ENCODE peak calls at places on chromosome 6, in four cellular contexts. C is fibroblast of the aortic adventitia, U is OCI-LY7, N is GM06990. G is an unnamed sample.

GRCh38 chr6:55758156-55758942 is 117.0 kb downstream of the BMP5 start:
- DNase-seq in C (peak; percentile 83), U (no peak), N (no peak), G (no peak)

GRCh38 chr6:113630738-113631535 is 226.2 kb upstream of the MARCKS start:
- DNase-seq in C (peak; percentile 60), U (peak; percentile 91), N (peak; percentile 88), G (peak; percentile 96)

GRCh38 chr6:6368040-6368683 is 47.7 kb upstream of the F13A1 start:
- DNase-seq in C (no peak), U (no peak), N (no peak), G (no peak)

GRCh38 chr6:33199687-33200233 is 705 bp downstream of the RXRB start:
- DNase-seq in C (peak; percentile 42), U (peak; percentile 82), N (peak; percentile 87), G (peak; percentile 91)

GRCh38 chr6:96237656-96238347 is 222.0 kb downstream of the FUT9 start:
- DNase-seq in C (no peak), U (no peak), N (no peak), G (no peak)

GRCh38 chr6:22149081-22149480 is 147.8 kb downstream of the PRL start:
- DNase-seq in C (no peak), U (no peak), N (no peak), G (no peak)

GRCh38 chr6:130975325-130975724 is 87.7 kb downstream of the EPB41L2 start:
- DNase-seq in C (no peak), U (no peak), N (no peak), G (no peak)

GRCh38 chr6:73028893-73029450 is 196.3 kb downstream of the KHDC1L start:
- DNase-seq in C (no peak), U (no peak), N (no peak), G (no peak)

GRCh38 chr6:13485923-13486557 is 1.4 kb downstream of the GFOD1 start:
- DNase-seq in C (peak; percentile 34), U (peak; percentile 90), N (peak; percentile 72), G (peak; percentile 80)

GRCh38 chr6:162123797-162124196 is 603.8 kb downstream of the PRKN start:
- DNase-seq in C (no peak), U (peak; percentile 6), N (no peak), G (no peak)

GRCh38 chr6:136403166-136403980 is 113.7 kb upstream of the BCLAF1 start:
- DNase-seq in C (peak; percentile 88), U (no peak), N (no peak), G (no peak)

GRCh38 chr6:98843274-98844243 is 9.2 kb downstream of the POU3F2 start:
- DNase-seq in C (no peak), U (no peak), N (no peak), G (no peak)

GRCh38 chr6:168165373-168165772 is 86.4 kb upstream of the FRMD1 start:
- DNase-seq in C (no peak), U (no peak), N (no peak), G (no peak)

GRCh38 chr6:35489995-35490791 is 6.7 kb downstream of the TEAD3 start:
- DNase-seq in C (peak; percentile 42), U (no peak), N (no peak), G (no peak)

GRCh38 chr6:34273242-34273805 is 24.5 kb upstream of the SMIM29 start:
- DNase-seq in C (peak; percentile 30), U (peak; percentile 31), N (no peak), G (no peak)

GRCh38 chr6:26043389-26044139 is 43.7 kb upstream of the HFE start:
- DNase-seq in C (peak; percentile 99), U (peak; percentile 98), N (peak; percentile 86), G (peak; percentile 96)

GRCh38 chr6:101663099-101663498 is 269.6 kb downstream of the GRIK2 start:
- DNase-seq in C (no peak), U (no peak), N (no peak), G (no peak)

GRCh38 chr6:151999194-151999593 is 191.7 kb downstream of the ESR1 start:
- DNase-seq in C (peak; percentile 11), U (no peak), N (no peak), G (no peak)

GRCh38 chr6:116200619-116201249 is 53.1 kb downstream of the TSPYL4 start:
- DNase-seq in C (no peak), U (no peak), N (no peak), G (no peak)

GRCh38 chr6:146358341-146359046 is 185.1 kb upstream of the RAB32 start:
- DNase-seq in C (peak; percentile 78), U (no peak), N (no peak), G (no peak)

GRCh38 chr6:27280064-27280539 is 32.0 kb downstream of the POM121L2 start:
- DNase-seq in C (peak; percentile 61), U (no peak), N (no peak), G (peak; percentile 78)

DNA sequence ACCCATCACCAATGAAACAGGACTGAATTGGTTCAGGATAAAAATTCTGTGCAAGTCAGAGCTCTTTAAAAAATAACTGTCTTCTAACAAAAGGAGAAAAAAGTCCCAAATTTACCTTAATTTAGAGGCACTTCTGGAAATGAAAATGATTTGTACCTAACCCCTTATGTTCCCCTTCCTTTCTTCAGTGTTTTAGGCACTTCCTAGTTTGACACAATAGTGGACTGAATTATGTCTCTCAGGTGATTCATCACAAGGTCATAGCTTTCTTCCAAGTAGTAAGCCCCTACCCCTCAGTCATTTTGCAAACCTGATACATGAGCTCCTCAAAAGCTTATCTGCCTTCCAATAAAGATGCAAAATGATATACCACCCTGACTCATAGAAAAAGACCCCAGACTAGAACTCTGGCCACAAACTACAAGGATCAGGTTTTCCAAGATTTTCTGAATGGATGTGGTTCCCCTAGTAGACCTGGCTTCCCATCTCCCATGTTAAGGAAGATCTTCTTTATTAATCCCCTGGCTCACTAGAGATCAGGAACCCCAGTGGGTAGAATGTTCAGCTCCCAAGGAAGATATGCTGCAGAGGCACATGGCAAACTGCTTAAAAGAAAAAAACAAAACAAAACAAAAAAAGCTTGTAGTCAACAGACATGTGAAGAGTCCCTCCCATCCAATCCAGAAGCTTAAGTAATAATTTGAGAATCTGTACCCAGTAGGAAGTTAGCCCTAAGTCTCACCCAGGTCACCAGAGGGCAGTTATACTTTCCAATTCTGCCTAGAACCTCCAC is 3.6 kb downstream of the PPP1R10 start:
- DNase-seq in C (peak; percentile 28), U (no peak), N (no peak), G (no peak)
- H3K4me3 ChIP-seq in C (no peak overlapping the region), U (peak overlapping the region; percentile 88), N (no peak overlapping the region), G (no peak overlapping the region)

GRCh38 chr6:40586369-40586768 is 795 bp downstream of the LRFN2 start:
- DNase-seq in C (no peak), U (no peak), N (no peak), G (no peak)

GRCh38 chr6:40588480-40588879 is 1.3 kb upstream of the LRFN2 start:
- DNase-seq in C (no peak), U (no peak), N (no peak), G (no peak)

GRCh38 chr6:40587240-40588069 is at the start of gene LRFN2:
- DNase-seq in C (peak; percentile 48), U (no peak), N (peak; percentile 63), G (peak; percentile 68)

GRCh38 chr6:40586800-40587201 is 363 bp downstream of the LRFN2 start:
- DNase-seq in C (no peak), U (no peak), N (no peak), G (no peak)

GRCh38 chr6:40588070-40588384 is 863 bp upstream of the LRFN2 start:
- DNase-seq in C (no peak), U (no peak), N (no peak), G (no peak)
- TF ChIP-seq CTCF in C (no peak), U (no peak), N (no peak), G (no peak)

GRCh38 chr6:106509420-106510089 is 119.7 kb downstream of the RTN4IP1 start:
- DNase-seq in C (no peak), U (peak; percentile 83), N (no peak), G (peak; percentile 62)
- H3K4me3 ChIP-seq in C (peak overlapping the region; percentile 64), U (peak overlapping the region; percentile 84), N (peak overlapping the region; percentile 68), G (peak overlapping the region; percentile 82)

GRCh38 chr6:118894425-118895240 is 681 bp downstream of the ASF1A start:
- DNase-seq in C (peak; percentile 58), U (peak; percentile 78), N (peak; percentile 88), G (peak; percentile 80)
- TF ChIP-seq CTCF in C (peak; percentile 39), U (no peak), N (no peak), G (peak; percentile 3)

GRCh38 chr6:79467716-79468115 is 69.5 kb downstream of the LCA5 start:
- DNase-seq in C (peak; percentile 9), U (no peak), N (no peak), G (peak; percentile 3)

GRCh38 chr6:79463721-79464120 is 73.5 kb downstream of the LCA5 start:
- DNase-seq in C (no peak), U (no peak), N (no peak), G (no peak)

GRCh38 chr6:79468587-79468986 is 68.6 kb downstream of the LCA5 start:
- DNase-seq in C (no peak), U (no peak), N (no peak), G (no peak)

GRCh38 chr6:79468116-79468515 is 69.1 kb downstream of the LCA5 start:
- DNase-seq in C (peak; percentile 54), U (no peak), N (no peak), G (no peak)

DNA sequence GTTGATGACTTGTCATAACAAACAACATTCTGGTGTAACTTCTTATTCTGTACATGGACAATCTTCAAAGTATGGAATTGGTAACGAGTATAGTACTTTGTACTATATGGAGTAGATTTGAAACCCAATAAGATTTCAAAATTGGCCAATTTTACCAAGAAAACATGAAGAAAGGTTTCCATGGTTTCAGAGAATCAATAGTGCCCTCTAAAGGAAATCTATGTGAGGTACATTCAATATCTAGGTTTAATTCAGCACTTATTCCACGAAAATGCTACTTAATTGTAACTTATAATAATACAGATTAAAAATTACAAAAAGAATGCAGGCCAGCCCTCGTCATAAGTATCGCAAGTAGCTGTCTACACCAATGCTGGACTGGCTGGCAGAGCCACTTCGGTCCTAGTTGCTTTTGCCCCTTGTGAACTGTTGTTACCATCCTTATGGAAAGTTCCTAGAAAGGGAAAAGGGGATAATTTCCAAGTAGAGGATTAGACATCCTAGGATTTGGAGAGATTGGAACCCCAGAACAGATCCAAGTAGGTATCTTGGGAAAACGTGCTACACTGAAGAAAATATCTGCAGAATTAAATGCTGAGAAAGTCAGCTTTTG is 70.9 kb downstream of the LCA5 start:
- DNase-seq in C (peak; percentile 58), U (peak; percentile 4), N (no peak), G (peak; percentile 30)
- H3K4me3 ChIP-seq in C (no peak overlapping the region), U (no peak overlapping the region), N (no peak overlapping the region), G (no peak overlapping the region)

DNA sequence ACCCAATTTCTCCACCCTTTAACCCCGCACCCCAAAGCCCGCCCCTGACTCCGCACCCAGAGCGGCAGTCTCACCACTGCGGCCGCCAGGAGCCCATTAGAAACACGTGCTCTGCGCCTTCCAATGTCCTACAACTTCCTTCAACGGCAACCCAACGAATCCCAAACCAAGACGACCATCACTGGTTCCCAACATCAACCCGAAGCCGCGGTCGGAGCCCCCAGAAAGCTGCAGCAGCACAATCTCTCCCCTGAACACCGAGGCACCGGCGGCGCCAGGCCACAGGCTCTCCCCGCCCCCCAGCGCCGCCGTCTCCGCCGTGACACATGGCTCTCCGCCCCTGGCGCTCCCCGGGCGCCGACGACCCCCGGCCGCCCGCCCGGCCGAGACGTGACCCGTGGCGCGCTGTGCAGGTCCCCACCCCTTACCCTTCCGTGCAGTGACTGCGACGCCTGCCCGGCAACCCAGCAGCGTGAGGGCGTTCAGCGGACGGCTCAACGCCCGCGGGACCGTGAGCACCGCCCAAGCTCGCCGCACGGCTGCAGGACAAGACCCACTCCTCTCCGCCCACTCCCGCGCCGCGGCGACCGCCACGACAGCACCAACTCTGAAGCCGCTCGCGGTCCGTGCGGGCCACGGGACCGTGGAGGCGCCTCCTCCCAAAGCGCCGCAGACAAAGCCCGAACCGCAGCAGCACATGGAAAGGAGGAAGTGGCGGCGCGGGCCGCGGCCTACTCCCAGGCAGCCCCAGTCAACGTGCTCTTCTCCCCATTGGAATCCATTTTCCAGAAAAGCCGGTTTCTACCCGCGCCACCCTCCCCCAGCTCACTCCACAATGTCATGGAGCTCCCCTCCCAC is 541 bp downstream of the SYNCRIP start:
- DNase-seq in C (peak; percentile 45), U (peak; percentile 66), N (peak; percentile 75), G (peak; percentile 62)
- TF ChIP-seq CTCF in C (no peak), U (no peak), N (no peak), G (no peak)